ENCODE peak calls at places on chromosome 1, in nine cellular contexts. I is CD4-positive, CD25-positive, alpha-beta regulatory T cell; O is coronary artery; G is ovary; M is CD8-positive, alpha-beta T cell; J is AG04450; K is colonic mucosa; R is sigmoid colon; Q is body of pancreas. S is an unnamed sample.

GRCh38 chr1:29855761-29856160 is 619.4 kb downstream of the PTPRU start:
- DNase-seq in O (peak; percentile 31), I (no peak), M (no peak), R (no peak), G (no peak), Q (no peak), K (no peak), J (no peak), S (no peak)

GRCh38 chr1:33758698-33759097 is 105.2 kb upstream of the HMGB4 start:
- DNase-seq in Q (no peak), I (no peak), J (peak; percentile 11), O (peak; percentile 49), G (no peak), K (peak; percentile 23), R (no peak), M (no peak), S (no peak)

GRCh38 chr1:226351709-226352108 is 42.7 kb upstream of the LIN9 start:
- DNase-seq in R (no peak), O (no peak), Q (no peak), M (no peak), G (no peak), K (no peak), J (no peak), I (no peak), S (no peak)

GRCh38 chr1:4602536-4603316 is 51.7 kb upstream of the AJAP1 start:
- DNase-seq in Q (no peak), G (no peak), I (no peak), O (peak; percentile 26), M (no peak), K (no peak), J (no peak), R (peak; percentile 2), S (no peak)

GRCh38 chr1:193434319-193434718 is 247.9 kb upstream of the B3GALT2 start:
- DNase-seq in I (no peak), G (no peak), K (no peak), J (no peak), O (no peak), Q (no peak), R (no peak), M (no peak), S (no peak)

GRCh38 chr1:166975361-166976129 is at the start of gene ILDR2:
- DNase-seq in R (peak; percentile 81), I (peak; percentile 39), M (peak; percentile 30), O (no peak), K (peak; percentile 54), J (no peak), G (peak; percentile 20), Q (peak; percentile 50), S (peak; percentile 50)

GRCh38 chr1:159214149-159214760 is 9.6 kb downstream of the ACKR1 start:
- DNase-seq in I (peak; percentile 17), K (peak; percentile 25), M (peak; percentile 15), J (no peak), Q (peak; percentile 47), R (no peak), O (no peak), G (no peak), S (peak; percentile 20)

GRCh38 chr1:87329051-87329755 is 523 bp downstream of the LMO4 start:
- DNase-seq in G (peak; percentile 46), K (peak; percentile 66), Q (peak; percentile 53), I (no peak), M (peak; percentile 25), R (peak; percentile 79), J (no peak), O (peak; percentile 81), S (peak; percentile 57)

GRCh38 chr1:158053276-158053675 is 59.8 kb downstream of the KIRREL1 start:
- DNase-seq in M (no peak), G (no peak), I (no peak), Q (no peak), K (no peak), R (no peak), O (no peak), J (no peak), S (no peak)

GRCh38 chr1:21318714-21319159 is 28.5 kb upstream of the ECE1 start:
- DNase-seq in G (peak; percentile 99), I (no peak), K (peak; percentile 71), M (no peak), Q (peak; percentile 90), J (no peak), O (peak; percentile 97), R (peak; percentile 98), S (peak; percentile 71)

GRCh38 chr1:21270086-21270689 is 20.1 kb downstream of the ECE1 start:
- DNase-seq in O (peak; percentile 83), R (peak; percentile 86), I (peak; percentile 80), G (no peak), J (no peak), Q (peak; percentile 75), K (peak; percentile 85), M (peak; percentile 74), S (peak; percentile 82)

GRCh38 chr1:114589122-114589521 is 7.7 kb upstream of the BCAS2 start:
- DNase-seq in R (no peak), M (no peak), O (no peak), Q (no peak), G (no peak), I (no peak), J (no peak), K (no peak), S (no peak)

GRCh38 chr1:179953974-179954493 is 576 bp upstream of the CEP350 start:
- DNase-seq in M (no peak), O (no peak), Q (peak; percentile 21), G (no peak), I (no peak), J (peak; percentile 20), K (no peak), R (peak; percentile 65), S (peak; percentile 38)

GRCh38 chr1:167984886-167985489 is 48.1 kb upstream of the MPC2 start:
- DNase-seq in G (no peak), M (no peak), J (no peak), I (no peak), R (no peak), K (no peak), O (no peak), Q (no peak), S (no peak)

GRCh38 chr1:151710187-151710586 is 6.4 kb downstream of the CELF3 start:
- DNase-seq in J (no peak), R (no peak), G (no peak), Q (peak; percentile 50), O (no peak), K (no peak), I (peak; percentile 9), M (no peak), S (no peak)

GRCh38 chr1:211133393-211133840 is 531 bp downstream of the KCNH1 start:
- DNase-seq in Q (peak; percentile 17), R (peak; percentile 61), I (no peak), O (no peak), M (peak; percentile 4), K (no peak), J (no peak), G (no peak), S (no peak)

GRCh38 chr1:230823835-230824485 is 44.4 kb downstream of the C1orf198 start:
- DNase-seq in M (no peak), J (no peak), I (no peak), Q (peak; percentile 70), R (no peak), K (no peak), O (peak; percentile 71), G (no peak), S (no peak)

GRCh38 chr1:214990619-214991018 is 91.9 kb upstream of the KCNK2 start:
- DNase-seq in O (no peak), J (peak; percentile 86), G (no peak), K (no peak), I (no peak), Q (no peak), M (no peak), R (no peak), S (no peak)

GRCh38 chr1:66095190-66095589 is 302.5 kb downstream of the PDE4B start:
- DNase-seq in O (no peak), K (no peak), G (no peak), I (no peak), R (no peak), Q (no peak), M (no peak), J (no peak), S (no peak)

DNA sequence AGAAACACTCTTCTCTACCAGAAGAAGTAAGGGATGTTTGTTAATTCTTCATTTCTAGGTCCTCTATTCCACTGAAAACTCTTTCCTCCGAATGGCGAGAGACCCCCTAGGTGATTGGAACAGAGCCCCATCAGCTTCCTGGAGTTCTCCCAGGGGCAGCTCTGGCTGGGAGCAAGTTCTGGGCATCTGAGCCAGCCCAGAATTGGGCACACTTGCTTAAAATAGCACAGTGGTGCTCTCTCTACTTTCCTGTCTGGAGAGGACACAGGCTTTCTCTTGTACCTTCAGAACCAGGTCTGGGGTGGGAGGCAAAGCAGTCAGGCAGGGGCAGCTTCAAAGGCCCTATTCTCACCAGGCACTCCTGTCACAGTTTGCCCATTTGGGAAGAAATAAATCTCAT is 83.2 kb upstream of the CNTN2 start:
- DNase-seq in G (no peak), O (no peak), I (no peak), Q (no peak), R (no peak), J (no peak), M (no peak), K (no peak), S (no peak)
- H3K27ac ChIP-seq in G (no peak overlapping the region), O (no peak overlapping the region), I (no peak overlapping the region), Q (no peak overlapping the region), R (peak overlapping the region; percentile 16), J (no peak overlapping the region), M (no peak overlapping the region), K (no peak overlapping the region), S (no peak overlapping the region)

GRCh38 chr1:198611219-198611618 is 27.6 kb upstream of the PTPRC start:
- DNase-seq in K (no peak), R (no peak), G (no peak), Q (no peak), O (no peak), I (no peak), M (no peak), J (no peak), S (no peak)
- H3K27ac ChIP-seq in K (no peak overlapping the region), R (no peak overlapping the region), G (no peak overlapping the region), Q (no peak overlapping the region), O (no peak overlapping the region), I (peak overlapping the region; percentile 93), M (peak overlapping the region; percentile 21), J (no peak overlapping the region), S (no peak overlapping the region)

DNA sequence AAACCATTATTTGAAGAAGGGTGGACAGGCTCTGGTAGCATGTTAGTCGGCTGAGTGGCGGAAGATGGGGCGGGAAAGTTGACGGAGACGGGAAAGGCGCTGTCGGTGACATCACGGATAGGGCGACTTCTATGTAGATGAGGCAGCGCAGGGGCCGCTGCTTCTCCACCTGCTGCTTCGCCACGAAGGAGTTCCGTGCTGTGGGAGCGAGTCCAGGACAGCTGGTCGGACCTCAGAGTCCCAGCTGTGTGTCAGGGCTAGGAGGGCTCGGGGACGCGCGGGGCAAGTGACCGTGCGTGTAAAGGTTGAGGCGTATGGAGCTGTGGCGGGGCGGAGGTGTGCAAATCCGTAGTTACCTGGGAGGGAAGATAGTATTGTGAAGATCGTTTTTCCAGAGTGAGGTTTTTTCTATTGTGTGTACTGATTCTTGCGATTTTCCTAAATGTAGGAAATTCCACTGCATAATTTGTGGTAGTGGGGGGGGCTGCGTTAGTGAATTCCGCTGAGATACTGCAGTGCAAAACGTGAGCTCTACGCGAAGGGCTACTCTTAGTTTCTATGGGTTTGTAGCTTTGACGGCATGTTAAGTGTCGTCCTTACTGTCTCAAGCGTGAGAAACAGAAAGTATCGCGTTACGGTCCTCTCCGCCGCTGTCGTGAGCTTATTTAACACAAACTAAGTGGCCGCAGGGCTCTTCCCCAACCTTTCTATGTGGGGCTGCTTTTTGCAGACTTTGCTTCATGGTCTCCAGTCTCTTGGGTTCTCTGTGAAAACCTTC is 111.2 kb upstream of the NBPF11 start:
- DNase-seq in O (peak; percentile 75), G (peak; percentile 31), Q (peak; percentile 66), R (peak; percentile 71), I (peak; percentile 53), K (peak; percentile 64), J (no peak), M (peak; percentile 44), S (peak; percentile 80)
- H3K27ac ChIP-seq in O (peak overlapping the region; percentile 48), G (no peak overlapping the region), Q (peak overlapping the region; percentile 1), R (peak overlapping the region; percentile 52), I (peak overlapping the region; percentile 67), K (peak overlapping the region; percentile 74), J (no peak overlapping the region), M (peak overlapping the region; percentile 85), S (peak overlapping the region; percentile 64)

GRCh38 chr1:107804746-107805145 is 160.2 kb downstream of the VAV3 start:
- DNase-seq in I (no peak), Q (no peak), G (no peak), R (no peak), J (no peak), K (no peak), M (no peak), O (no peak), S (no peak)
- H3K27ac ChIP-seq in I (peak overlapping the region; percentile 44), Q (no peak overlapping the region), G (no peak overlapping the region), R (no peak overlapping the region), J (no peak overlapping the region), K (no peak overlapping the region), M (no peak overlapping the region), O (no peak overlapping the region), S (no peak overlapping the region)

S was measured in transverse colon.